ENCODE peak calls at places on chromosome X, in ten cellular contexts. Z is OCI-LY7, W is heart left ventricle, K is lower lobe of right lung, P is heart right ventricle, F is kidney, Y is mesenchymal stem cell, U is IMR-90, H is ascending aorta, M is HAP-1. D is an unnamed sample.

GRCh38 chrX:63919081-63919480 is 134.1 kb upstream of the ARHGEF9 start:
- DNase-seq in F (no peak), H (no peak), Z (no peak), K (no peak), Y (no peak), W (no peak), U (no peak), M (no peak), P (no peak), D (no peak)

GRCh38 chrX:131626681-131627296 is 82.9 kb downstream of the OR13H1 start:
- DNase-seq in P (no peak), F (no peak), K (no peak), Z (no peak), U (no peak), W (no peak), M (no peak), H (no peak), Y (peak; percentile 35), D (no peak)

GRCh38 chrX:47321978-47322377 is 48.4 kb upstream of the ZNF157 start:
- DNase-seq in W (no peak), Z (no peak), M (no peak), U (no peak), F (no peak), H (no peak), P (no peak), K (no peak), Y (no peak), D (no peak)

GRCh38 chrX:124026529-124026928 is 65.0 kb downstream of the STAG2 start:
- DNase-seq in Z (no peak), M (no peak), P (no peak), F (no peak), Y (no peak), H (no peak), U (no peak), K (no peak), W (no peak), D (no peak)

GRCh38 chrX:130831347-130831722 is 71.7 kb downstream of the ENOX2 start:
- DNase-seq in F (no peak), H (no peak), U (no peak), W (no peak), P (no peak), Y (no peak), M (no peak), K (no peak), Z (no peak), D (no peak)

GRCh38 chrX:139770366-139770765 is 62.4 kb upstream of the MCF2 start:
- DNase-seq in W (no peak), U (no peak), M (no peak), F (no peak), Y (no peak), P (no peak), H (no peak), K (no peak), Z (no peak), D (no peak)

GRCh38 chrX:23451266-23451665 is 116.6 kb downstream of the PTCHD1 start:
- DNase-seq in F (no peak), K (no peak), Y (no peak), P (no peak), U (no peak), Z (no peak), W (no peak), M (no peak), H (no peak), D (no peak)

GRCh38 chrX:18899796-18900380 is 84.0 kb downstream of the PHKA2 start:
- DNase-seq in F (no peak), W (no peak), M (no peak), P (no peak), Y (peak; percentile 25), Z (no peak), H (no peak), U (no peak), K (no peak), D (no peak)

GRCh38 chrX:129980043-129980442 is 2.4 kb upstream of the BCORL1 start:
- DNase-seq in Z (no peak), K (peak; percentile 53), U (no peak), H (peak; percentile 64), W (peak; percentile 26), F (peak; percentile 75), M (no peak), Y (no peak), P (peak; percentile 35), D (no peak)

GRCh38 chrX:24479924-24480722 is 15.0 kb downstream of the PDK3 start:
- DNase-seq in W (peak; percentile 7), Z (peak; percentile 69), U (peak; percentile 3), H (no peak), M (no peak), K (peak; percentile 63), P (no peak), F (no peak), Y (peak; percentile 38), D (no peak)

GRCh38 chrX:17547658-17548057 is 172.7 kb downstream of the NHS start:
- DNase-seq in H (no peak), W (no peak), M (no peak), Z (no peak), Y (peak; percentile 55), U (peak; percentile 91), P (peak; percentile 37), F (peak; percentile 89), K (peak; percentile 63), D (no peak)

GRCh38 chrX:16469870-16470269 is 180.1 kb upstream of the S100G start:
- DNase-seq in U (no peak), H (no peak), P (no peak), W (no peak), F (no peak), Z (no peak), Y (no peak), K (no peak), M (no peak), D (no peak)

GRCh38 chrX:41332408-41332987 is 1.5 kb upstream of the DDX3X start:
- DNase-seq in Y (no peak), U (peak; percentile 44), Z (peak; percentile 33), H (peak; percentile 74), P (no peak), M (peak; percentile 67), W (no peak), F (no peak), K (peak; percentile 56), D (no peak)

GRCh38 chrX:68978211-68978780 is 149.5 kb downstream of the EFNB1 start:
- DNase-seq in Z (no peak), K (no peak), P (no peak), H (peak; percentile 62), W (no peak), F (no peak), Y (peak; percentile 14), U (peak; percentile 56), M (no peak), D (peak; percentile 62)

GRCh38 chrX:10216208-10216607 is 59.4 kb downstream of the CLCN4 start:
- DNase-seq in Y (no peak), Z (no peak), F (no peak), W (no peak), U (no peak), H (no peak), M (no peak), K (no peak), P (no peak), D (no peak)

GRCh38 chrX:18725316-18725943 is 18.0 kb downstream of the PPEF1 start:
- DNase-seq in F (no peak), K (no peak), Z (no peak), U (no peak), M (no peak), P (no peak), W (no peak), Y (no peak), H (no peak), D (no peak)

GRCh38 chrX:129522184-129523059 is 868 bp downstream of the SMARCA1 start:
- DNase-seq in K (peak; percentile 56), F (peak; percentile 81), H (peak; percentile 72), M (peak; percentile 66), W (peak; percentile 41), Y (peak; percentile 81), Z (no peak), P (peak; percentile 47), U (peak; percentile 54), D (no peak)

GRCh38 chrX:144253356-144253755 is 369.5 kb downstream of the UBE2NL start:
- DNase-seq in P (no peak), F (no peak), K (no peak), M (no peak), Y (no peak), U (no peak), Z (no peak), W (no peak), H (no peak), D (no peak)

DNA sequence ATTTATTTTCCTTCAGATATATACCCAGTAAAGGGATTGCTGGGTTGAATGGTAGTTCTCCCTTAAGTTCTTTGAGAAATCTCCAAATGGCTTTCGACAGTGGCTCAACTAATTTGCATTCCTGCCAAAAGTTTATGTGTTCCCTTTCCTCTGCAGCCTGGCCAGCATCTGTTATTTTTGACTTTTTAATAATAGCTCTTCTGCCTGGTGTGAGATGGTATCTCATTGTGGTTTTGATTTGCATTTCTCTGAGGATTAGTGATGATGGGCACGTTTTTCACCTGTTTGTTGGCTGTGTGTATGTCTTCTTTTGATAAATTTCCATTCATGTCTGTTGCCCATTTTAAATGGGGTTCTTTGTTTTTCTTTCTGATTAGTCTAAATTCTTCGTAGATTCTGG is 375.2 kb downstream of the UBE2NL start:
- DNase-seq in U (no peak), Y (no peak), W (no peak), K (no peak), P (no peak), Z (peak; percentile 47), F (no peak), M (no peak), H (no peak), D (no peak)
- H3K9me3 ChIP-seq in U (peaks cover 7% of the 10 kb centered on the region), Y (peaks cover 27% of the 10 kb centered on the region), W (peaks cover 8% of the 10 kb centered on the region), K (no peaks in the 10 kb centered on the region), P (no peaks in the 10 kb centered on the region), Z (no peaks in the 10 kb centered on the region), F (no peaks in the 10 kb centered on the region), M (no peaks in the 10 kb centered on the region), H (no peaks in the 10 kb centered on the region), D (no peaks in the 10 kb centered on the region)

DNA sequence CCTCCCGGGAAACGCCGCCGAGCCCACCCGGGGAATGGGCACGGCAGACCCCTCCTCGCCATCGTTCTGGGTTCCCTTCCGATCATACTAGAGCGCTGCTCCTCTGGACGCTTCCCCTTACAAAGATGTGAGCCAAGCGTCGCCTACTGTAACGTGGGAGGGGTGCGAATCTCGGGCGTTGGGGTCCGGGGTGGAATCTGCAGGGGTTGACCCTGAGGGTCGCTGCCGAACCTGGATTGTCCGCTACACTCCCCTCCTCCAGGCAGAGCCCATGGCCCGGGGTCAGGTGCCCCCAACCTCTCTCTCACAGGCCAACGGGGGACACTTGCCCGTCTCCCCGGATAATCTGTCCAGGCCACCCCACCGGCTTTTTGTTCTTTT is 13.8 kb downstream of the BCOR start:
- DNase-seq in M (no peak), U (no peak), K (no peak), P (no peak), W (no peak), F (peak; percentile 56), H (no peak), Y (no peak), Z (no peak), D (no peak)
- H3K4me1 ChIP-seq in M (peaks cover 38% of the 10 kb centered on the region), U (peaks cover 23% of the 10 kb centered on the region), K (peaks cover 51% of the 10 kb centered on the region), P (peaks cover 23% of the 10 kb centered on the region), W (peaks cover 16% of the 10 kb centered on the region), F (peaks cover 18% of the 10 kb centered on the region), H (peaks cover 24% of the 10 kb centered on the region), Y (peaks cover 33% of the 10 kb centered on the region), Z (peaks cover 49% of the 10 kb centered on the region), D (peaks cover 59% of the 10 kb centered on the region)

GRCh38 chrX:57251965-57252364 is 34.5 kb upstream of the FAAH2 start:
- DNase-seq in F (no peak), M (no peak), K (no peak), Z (no peak), Y (no peak), U (no peak), P (no peak), H (no peak), W (no peak), D (no peak)
- H3K9me3 ChIP-seq in F (no peaks in the 10 kb centered on the region), M (no peaks in the 10 kb centered on the region), K (peaks cover 16% of the 10 kb centered on the region), Z (no peaks in the 10 kb centered on the region), Y (peaks cover 20% of the 10 kb centered on the region), U (peaks cover 3% of the 10 kb centered on the region), P (no peaks in the 10 kb centered on the region), H (peaks cover 29% of the 10 kb centered on the region), W (peaks cover 9% of the 10 kb centered on the region), D (peaks cover 3% of the 10 kb centered on the region)

GRCh38 chrX:65671286-65671685 is 3.8 kb downstream of the MSN start:
- DNase-seq in K (no peak), P (no peak), F (no peak), U (no peak), Z (no peak), H (no peak), M (no peak), Y (no peak), W (no peak), D (no peak)
- H3K4me1 ChIP-seq in K (peaks cover 55% of the 10 kb centered on the region), P (peaks cover 38% of the 10 kb centered on the region), F (peaks cover 41% of the 10 kb centered on the region), U (peaks cover 4% of the 10 kb centered on the region), Z (peaks cover 54% of the 10 kb centered on the region), H (peaks cover 11% of the 10 kb centered on the region), M (peaks cover 20% of the 10 kb centered on the region), Y (no peaks in the 10 kb centered on the region), W (peaks cover 50% of the 10 kb centered on the region), D (peaks cover 61% of the 10 kb centered on the region)